ENCODE peak calls at places on chromosome 9, in ten cellular contexts. L is esophagus muscularis mucosa, R is transverse colon, P is K562, S is HCT116, U is stomach, N is prostate gland, C is GM12878, Z is spleen, G is breast epithelium. I is an unnamed sample.

GRCh38 chr9:4970970-4971641 is 14.0 kb upstream of the JAK2 start:
- DNase-seq in L (no peak), P (no peak), C (peak), G (no peak), U (peak), Z (no peak), N (no peak), S (no peak), R (no peak), I (no peak)

GRCh38 chr9:124754289-124754688 is 16.8 kb downstream of the NR6A1 start:
- DNase-seq in N (no peak), U (no peak), Z (no peak), G (no peak), R (no peak), L (no peak), S (no peak), P (peak), C (no peak), I (no peak)

GRCh38 chr9:98882569-98882923 is 61.2 kb upstream of the COL15A1 start:
- DNase-seq in L (no peak), G (no peak), C (no peak), R (no peak), N (no peak), U (no peak), Z (no peak), P (no peak), S (no peak), I (no peak)

GRCh38 chr9:93258419-93258817 is 74.5 kb downstream of the WNK2 start:
- DNase-seq in S (no peak), G (peak), N (no peak), C (no peak), U (peak), Z (peak), R (no peak), P (no peak), L (no peak), I (no peak)

GRCh38 chr9:78439192-78439865 is 142.4 kb downstream of the PSAT1 start:
- DNase-seq in Z (peak), R (peak), S (peak), G (peak), U (peak), N (peak), C (peak), L (no peak), P (peak), I (peak)

GRCh38 chr9:117412006-117412715 is 2.7 kb downstream of the ASTN2 start:
- DNase-seq in C (no peak), U (no peak), P (no peak), Z (no peak), R (no peak), L (no peak), N (peak), S (no peak), G (no peak), I (no peak)

GRCh38 chr9:74887981-74888370 is 255 bp upstream of the TRPM6 start:
- DNase-seq in P (no peak), Z (no peak), U (no peak), L (no peak), C (no peak), S (no peak), R (no peak), N (no peak), G (no peak), I (no peak)

GRCh38 chr9:23438299-23438907 is 387.6 kb downstream of the ELAVL2 start:
- DNase-seq in P (no peak), U (no peak), S (no peak), L (no peak), N (no peak), G (no peak), C (no peak), Z (no peak), R (no peak), I (no peak)

GRCh38 chr9:77759391-77759790 is 111.3 kb upstream of the GNA14 start:
- DNase-seq in U (no peak), R (no peak), L (no peak), Z (no peak), N (no peak), G (no peak), C (no peak), S (no peak), P (no peak), I (no peak)

GRCh38 chr9:91886433-91887031 is 63.5 kb downstream of the ROR2 start:
- DNase-seq in Z (peak), G (no peak), C (no peak), N (no peak), L (no peak), P (no peak), R (no peak), U (no peak), S (no peak), I (no peak)

GRCh38 chr9:115022760-115023434 is 92.5 kb upstream of the TNFSF8 start:
- DNase-seq in L (no peak), N (no peak), Z (no peak), S (no peak), U (no peak), P (no peak), C (no peak), G (no peak), R (no peak), I (no peak)

GRCh38 chr9:96015876-96016686 is 140.6 kb downstream of the ERCC6L2 start:
- DNase-seq in U (no peak), G (no peak), L (no peak), Z (no peak), R (no peak), S (no peak), C (peak), P (no peak), N (no peak), I (no peak)

GRCh38 chr9:79053613-79054012 is 518.2 kb upstream of the TLE4 start:
- DNase-seq in N (no peak), S (no peak), R (no peak), L (no peak), U (no peak), C (peak), G (no peak), P (no peak), Z (no peak), I (no peak)

GRCh38 chr9:4596165-4596922 is 65.8 kb upstream of the PLPP6 start:
- DNase-seq in S (no peak), L (no peak), G (no peak), Z (no peak), U (no peak), P (no peak), N (no peak), C (peak), R (peak), I (no peak)

GRCh38 chr9:93898502-93899426 is 56.4 kb downstream of the BARX1 start:
- DNase-seq in N (no peak), R (peak), P (no peak), Z (peak), C (no peak), L (no peak), U (no peak), G (peak), S (no peak), I (peak)

GRCh38 chr9:21682981-21683380 is 119.5 kb upstream of the MTAP start:
- DNase-seq in N (no peak), G (no peak), L (no peak), S (no peak), R (no peak), C (no peak), P (no peak), Z (no peak), U (no peak), I (no peak)

GRCh38 chr9:35791321-35791921 is at the start of gene NPR2:
- DNase-seq in G (no peak), C (no peak), N (no peak), S (no peak), U (no peak), Z (no peak), L (no peak), R (no peak), P (peak), I (no peak)

GRCh38 chr9:76876098-76876497 is 29.8 kb downstream of the PRUNE2 start:
- DNase-seq in P (no peak), C (no peak), Z (no peak), G (no peak), U (no peak), S (no peak), L (no peak), R (no peak), N (no peak), I (no peak)

GRCh38 chr9:72592501-72593403 is 71.3 kb downstream of the TMC1 start:
- DNase-seq in S (no peak), P (peak), L (no peak), U (no peak), N (peak), C (peak), Z (no peak), R (no peak), G (no peak), I (no peak)

GRCh38 chr9:16192403-16193017 is 639.7 kb downstream of the CCDC171 start:
- DNase-seq in Z (no peak), C (no peak), R (no peak), S (no peak), N (no peak), L (no peak), G (no peak), P (no peak), U (no peak), I (no peak)

GRCh38 chr9:34654317-34655083 is 2.5 kb downstream of the IL11RA start:
- DNase-seq in L (no peak), G (peak), S (no peak), P (no peak), C (no peak), U (peak), N (peak), Z (peak), R (peak), I (no peak)

GRCh38 chr9:95511952-95512750 is 4.6 kb downstream of the PTCH1 start:
- DNase-seq in Z (no peak), R (no peak), C (no peak), U (no peak), L (no peak), S (no peak), G (no peak), N (no peak), P (no peak), I (no peak)

GRCh38 chr9:120310035-120310434 is 269.9 kb downstream of the CDK5RAP2 start:
- DNase-seq in R (no peak), P (no peak), Z (no peak), N (no peak), G (no peak), C (no peak), S (no peak), L (peak), U (no peak), I (no peak)

GRCh38 chr9:18791074-18791473 is 241.9 kb downstream of the SAXO1 start:
- DNase-seq in U (no peak), S (peak), N (no peak), G (no peak), R (no peak), C (no peak), P (peak), L (peak), Z (no peak), I (no peak)

GRCh38 chr9:93223241-93224180 is 39.6 kb downstream of the WNK2 start:
- DNase-seq in N (peak), U (no peak), S (peak), R (peak), Z (no peak), L (no peak), P (no peak), G (no peak), C (no peak), I (no peak)

GRCh38 chr9:137023157-137023556 is 4.9 kb downstream of the ABCA2 start:
- DNase-seq in N (no peak), U (no peak), R (no peak), P (no peak), C (no peak), S (no peak), G (no peak), L (no peak), Z (no peak), I (no peak)

GRCh38 chr9:110148868-110149267 is 59.1 kb downstream of the C9orf152 start:
- DNase-seq in R (no peak), Z (no peak), C (no peak), P (no peak), N (no peak), L (no peak), S (no peak), G (no peak), U (no peak), I (no peak)

GRCh38 chr9:97941323-97941722 is 3.4 kb upstream of the HEMGN start:
- DNase-seq in S (no peak), L (no peak), Z (no peak), R (no peak), U (no peak), N (no peak), G (no peak), P (no peak), C (no peak), I (no peak)

GRCh38 chr9:20363233-20363632 is 259.1 kb downstream of the MLLT3 start:
- DNase-seq in P (no peak), S (no peak), U (no peak), C (no peak), R (no peak), G (no peak), L (no peak), Z (no peak), N (no peak), I (no peak)

GRCh38 chr9:110133608-110134214 is 74.2 kb downstream of the C9orf152 start:
- DNase-seq in S (peak), G (no peak), C (no peak), R (no peak), U (no peak), P (no peak), N (no peak), L (no peak), Z (no peak), I (no peak)

GRCh38 chr9:133716564-133717112 is 21.5 kb downstream of the SARDH start:
- DNase-seq in L (no peak), R (no peak), N (no peak), Z (no peak), C (no peak), S (no peak), G (no peak), U (no peak), P (no peak), I (no peak)

GRCh38 chr9:110050925-110051355 is 157.0 kb downstream of the C9orf152 start:
- DNase-seq in C (no peak), S (peak), U (no peak), P (no peak), L (no peak), G (no peak), N (no peak), R (no peak), Z (no peak), I (peak)

GRCh38 chr9:124438091-124438490 is 12.2 kb upstream of the ADGRD2 start:
- DNase-seq in N (no peak), Z (peak), L (no peak), S (no peak), P (no peak), R (no peak), G (no peak), C (no peak), U (no peak), I (no peak)

GRCh38 chr9:34484678-34485077 is 26.1 kb downstream of the DNAI1 start:
- DNase-seq in G (no peak), S (no peak), R (no peak), L (no peak), U (no peak), Z (no peak), N (no peak), P (no peak), C (no peak), I (no peak)

GRCh38 chr9:115913666-115914065 is 239.9 kb upstream of the PAPPA start:
- DNase-seq in Z (no peak), U (no peak), L (no peak), P (no peak), S (no peak), N (no peak), G (no peak), R (no peak), C (no peak), I (no peak)

GRCh38 chr9:27451207-27451792 is 72.8 kb upstream of the IFNK start:
- DNase-seq in L (peak), U (no peak), C (no peak), R (no peak), Z (no peak), N (no peak), G (no peak), S (no peak), P (no peak), I (no peak)

GRCh38 chr9:27450752-27451151 is 73.3 kb upstream of the IFNK start:
- DNase-seq in G (no peak), L (no peak), P (no peak), R (no peak), C (no peak), Z (no peak), U (no peak), S (no peak), N (no peak), I (no peak)

GRCh38 chr9:27442464-27442863 is 81.6 kb upstream of the IFNK start:
- DNase-seq in Z (no peak), C (no peak), G (no peak), S (no peak), N (no peak), R (peak), U (no peak), P (no peak), L (no peak), I (no peak)

GRCh38 chr9:27445057-27445990 is 78.8 kb upstream of the IFNK start:
- DNase-seq in C (no peak), N (no peak), U (no peak), G (no peak), Z (no peak), R (no peak), S (no peak), P (no peak), L (peak), I (no peak)

GRCh38 chr9:27447036-27447700 is 76.9 kb upstream of the IFNK start:
- DNase-seq in L (no peak), N (no peak), G (no peak), U (no peak), P (no peak), S (no peak), Z (no peak), C (no peak), R (no peak), I (no peak)
- TF ChIP-seq POLR2A in L (no peak), N (no peak), G (no peak), U (no peak), P (no peak), S (no peak), Z (no peak), C (no peak), R (no peak), I (no peak)

GRCh38 chr9:17425379-17425778 is 153.5 kb upstream of the SH3GL2 start:
- DNase-seq in G (no peak), U (no peak), Z (no peak), L (no peak), S (no peak), C (no peak), N (no peak), R (no peak), P (no peak), I (no peak)
- TF ChIP-seq POLR2AphosphoS5 in G (no peak), U (no peak), Z (peak), L (no peak), S (no peak), C (no peak), N (no peak), R (no peak), P (no peak), I (no peak)

DNA sequence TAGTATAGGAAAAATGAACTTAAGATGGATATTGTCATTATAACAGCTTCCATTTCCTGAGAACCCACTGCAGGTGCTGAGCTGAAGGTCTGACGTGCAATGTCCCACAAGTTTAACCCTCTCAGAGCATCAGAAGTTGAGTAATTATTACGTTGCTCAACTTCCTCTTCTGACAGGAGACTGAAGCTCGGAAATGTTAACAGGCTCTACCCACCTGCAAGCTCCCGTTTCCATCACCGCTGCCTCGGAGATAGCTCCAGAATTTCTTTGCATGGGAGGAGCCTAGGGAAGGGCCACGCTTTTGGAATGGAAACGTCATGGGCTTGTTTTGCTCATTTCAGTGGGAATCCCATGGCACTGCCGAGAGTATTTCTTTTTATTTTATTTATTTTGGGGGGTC is 1.0 kb upstream of the NTMT1 start:
- DNase-seq in G (no peak), N (no peak), L (no peak), R (no peak), Z (no peak), C (no peak), S (no peak), U (no peak), P (no peak), I (no peak)
- TF ChIP-seq POLR2A in G (no peak), N (no peak), L (no peak), R (no peak), Z (no peak), C (no peak), S (no peak), U (no peak), P (no peak), I (no peak)

DNA sequence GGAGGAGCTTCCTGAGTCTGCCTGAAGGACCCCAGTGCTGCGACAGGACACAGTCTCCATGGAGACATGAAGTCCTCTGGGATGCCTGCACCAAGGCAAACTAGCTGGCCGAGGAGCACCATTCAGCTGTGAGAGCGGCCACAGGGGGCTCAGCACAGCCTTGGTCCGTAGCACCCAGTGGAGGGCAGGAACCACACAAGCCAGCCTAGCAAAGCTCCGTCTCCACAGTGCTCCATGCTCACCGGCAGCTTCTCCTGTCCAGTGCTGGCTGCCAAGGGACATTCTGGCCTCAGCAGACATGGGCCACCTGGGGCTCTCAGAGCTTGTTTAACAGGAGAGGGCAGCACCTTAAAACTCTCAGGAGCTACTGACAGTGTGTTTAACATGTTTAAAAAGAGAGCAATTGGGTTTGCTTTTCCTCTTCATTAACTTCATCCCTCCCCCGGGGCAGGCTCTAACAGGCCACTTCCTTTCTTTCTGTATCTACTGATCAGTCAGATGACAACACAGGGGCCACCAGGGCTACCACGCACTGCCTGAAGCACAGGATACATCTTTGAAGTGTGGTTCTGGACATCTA is 57.0 kb downstream of the SECISBP2 start:
- DNase-seq in Z (peak), G (no peak), U (no peak), C (peak), P (peak), L (no peak), N (no peak), R (no peak), S (no peak), I (peak)
- TF ChIP-seq POLR2AphosphoS5 in Z (peak), G (no peak), U (no peak), C (peak), P (no peak), L (no peak), N (peak), R (no peak), S (no peak), I (peak)

GRCh38 chr9:84879631-84880030 is 210.1 kb downstream of the NTRK2 start:
- DNase-seq in L (no peak), R (no peak), G (no peak), U (no peak), N (no peak), P (no peak), Z (no peak), C (no peak), S (no peak), I (no peak)

GRCh38 chr9:84871983-84872382 is 202.5 kb downstream of the NTRK2 start:
- DNase-seq in Z (no peak), R (no peak), G (no peak), S (no peak), U (no peak), N (no peak), L (no peak), P (no peak), C (no peak), I (no peak)

GRCh38 chr9:84869091-84869490 is 199.6 kb downstream of the NTRK2 start:
- DNase-seq in Z (no peak), G (no peak), R (no peak), L (no peak), N (no peak), P (no peak), C (no peak), U (no peak), S (no peak), I (no peak)

GRCh38 chr9:84875193-84875592 is 205.7 kb downstream of the NTRK2 start:
- DNase-seq in C (no peak), N (no peak), R (no peak), U (no peak), P (no peak), S (no peak), L (no peak), G (no peak), Z (no peak), I (no peak)

GRCh38 chr9:84874583-84874982 is 205.1 kb downstream of the NTRK2 start:
- DNase-seq in L (no peak), N (no peak), U (no peak), G (no peak), R (no peak), P (no peak), S (no peak), C (no peak), Z (no peak), I (no peak)
- TF ChIP-seq POLR2A in L (no peak), N (no peak), U (no peak), G (no peak), R (no peak), P (no peak), S (no peak), C (no peak), Z (no peak), I (no peak)

GRCh38 chr9:69131682-69132081 is 42.4 kb upstream of the TJP2 start:
- DNase-seq in P (no peak), U (no peak), C (no peak), G (no peak), N (peak), S (no peak), L (no peak), R (no peak), Z (no peak), I (no peak)
- TF ChIP-seq POLR2AphosphoS5 in P (no peak), U (no peak), C (no peak), G (no peak), N (peak), S (no peak), L (peak), R (peak), Z (no peak), I (no peak)

GRCh38 chr9:132548971-132549649 is 33.3 kb upstream of the BARHL1 start:
- DNase-seq in U (no peak), Z (no peak), S (peak), N (no peak), P (no peak), R (no peak), L (no peak), G (no peak), C (no peak), I (no peak)

GRCh38 chr9:132555528-132555927 is 26.9 kb upstream of the BARHL1 start:
- DNase-seq in P (no peak), L (no peak), Z (no peak), S (no peak), N (no peak), R (no peak), C (no peak), G (no peak), U (no peak), I (no peak)

GRCh38 chr9:132551556-132551955 is 30.9 kb upstream of the BARHL1 start:
- DNase-seq in L (no peak), R (no peak), P (no peak), Z (no peak), U (no peak), N (no peak), C (no peak), S (no peak), G (no peak), I (no peak)

GRCh38 chr9:132554755-132555154 is 27.7 kb upstream of the BARHL1 start:
- DNase-seq in Z (no peak), N (no peak), U (no peak), L (no peak), G (no peak), S (no peak), C (no peak), P (no peak), R (no peak), I (no peak)

GRCh38 chr9:132552041-132552440 is 30.4 kb upstream of the BARHL1 start:
- DNase-seq in G (no peak), U (no peak), C (no peak), Z (no peak), N (no peak), R (no peak), S (no peak), L (no peak), P (no peak), I (no peak)
- TF ChIP-seq POLR2A in G (no peak), U (no peak), C (no peak), Z (no peak), N (no peak), R (no peak), S (no peak), L (no peak), P (no peak), I (no peak)

I was measured in GM12891.